ENCODE peak calls at places on chromosomes 12 and 14, in seven cellular contexts. G is heart right ventricle; V is AG04450; L is type B pancreatic cell; M is effector memory CD8-positive, alpha-beta T cell; W is iPS-NIHi11; Z is NCI-H2107. C is an unnamed sample.

GRCh38 chr14:39034481-39035296 is 68.3 kb downstream of the SEC23A start:
- DNase-seq in Z (no peak), G (no peak), W (peak; percentile 14), M (no peak), L (no peak), V (no peak), C (no peak)

GRCh38 chr12:75623631-75624118 is 112.3 kb upstream of the KRR1 start:
- DNase-seq in Z (no peak), V (no peak), M (no peak), L (no peak), G (no peak), W (peak; percentile 23), C (no peak)

GRCh38 chr12:91629440-91629839 is 446.8 kb upstream of the DCN start:
- DNase-seq in M (no peak), G (no peak), Z (no peak), L (no peak), V (no peak), W (no peak), C (no peak)

GRCh38 chr12:14937689-14938088 is 648 bp downstream of the ERP27 start:
- DNase-seq in W (peak; percentile 34), V (no peak), G (no peak), Z (no peak), L (no peak), M (peak; percentile 29), C (no peak)

GRCh38 chr12:94575024-94575423 is 75.3 kb downstream of the TMCC3 start:
- DNase-seq in G (no peak), L (no peak), M (no peak), W (no peak), V (no peak), Z (no peak), C (no peak)

GRCh38 chr12:79689477-79690155 is 1.1 kb downstream of the PAWR start:
- DNase-seq in V (no peak), M (no peak), Z (no peak), L (peak; percentile 72), G (peak; percentile 11), W (peak; percentile 37), C (no peak)

GRCh38 chr12:131044760-131045381 is 91.2 kb downstream of the ADGRD1 start:
- DNase-seq in V (no peak), W (no peak), L (no peak), M (no peak), Z (no peak), G (no peak), C (no peak)

GRCh38 chr14:61678966-61679365 is 16.3 kb upstream of the HIF1A start:
- DNase-seq in V (no peak), M (no peak), G (no peak), L (no peak), W (peak; percentile 41), Z (no peak), C (no peak)

GRCh38 chr12:10214131-10214876 is 1.6 kb downstream of the GABARAPL1 start:
- DNase-seq in L (no peak), W (no peak), G (no peak), Z (no peak), M (no peak), V (no peak), C (no peak)

GRCh38 chr14:101273091-101273490 is 288.2 kb upstream of the DIO3 start:
- DNase-seq in G (no peak), L (no peak), V (no peak), Z (no peak), M (no peak), W (no peak), C (no peak)

GRCh38 chr12:38162708-38163441 is 153.7 kb upstream of the ALG10B start:
- DNase-seq in G (no peak), Z (no peak), W (no peak), L (no peak), V (no peak), M (no peak), C (no peak)

GRCh38 chr12:27667540-27667939 is 28.7 kb upstream of the REP15 start:
- DNase-seq in M (no peak), V (no peak), G (no peak), W (no peak), L (no peak), Z (no peak), C (no peak)

GRCh38 chr12:38370311-38370710 is 53.7 kb downstream of the ALG10B start:
- DNase-seq in L (no peak), W (no peak), V (no peak), M (no peak), Z (no peak), G (no peak), C (no peak)

GRCh38 chr12:118102070-118102469 is 1.7 kb downstream of the VSIG10 start:
- DNase-seq in Z (no peak), G (no peak), L (no peak), M (no peak), V (no peak), W (peak; percentile 32), C (no peak)

GRCh38 chr12:118035194-118036041 is 18.9 kb downstream of the RFC5 start:
- DNase-seq in W (no peak), M (no peak), V (no peak), L (no peak), Z (no peak), G (no peak), C (no peak)

GRCh38 chr12:54526800-54527630 is 22.4 kb upstream of the PDE1B start:
- DNase-seq in L (no peak), G (peak; percentile 28), V (no peak), M (peak; percentile 9), W (peak; percentile 81), Z (no peak), C (peak; percentile 21)

GRCh38 chr12:6278439-6279255 is 31.8 kb upstream of the PLEKHG6 start:
- DNase-seq in W (peak; percentile 92), Z (peak; percentile 62), M (peak; percentile 91), L (peak; percentile 95), V (no peak), G (peak; percentile 82), C (peak; percentile 79)

GRCh38 chr14:104665663-104666522 is 23.5 kb upstream of the INF2 start:
- DNase-seq in G (no peak), V (no peak), W (peak; percentile 75), M (peak; percentile 42), L (no peak), Z (no peak), C (no peak)

GRCh38 chr12:90816353-90817089 is 138.5 kb downstream of the CCER1 start:
- DNase-seq in M (no peak), G (no peak), L (no peak), W (no peak), V (no peak), Z (no peak), C (no peak)

GRCh38 chr12:109735825-109736551 is 22.4 kb downstream of the FAM222A start:
- DNase-seq in W (no peak), L (no peak), Z (no peak), M (no peak), G (no peak), V (no peak), C (no peak)

GRCh38 chr12:72076558-72076915 is 137.9 kb downstream of the TPH2 start:
- DNase-seq in L (no peak), W (no peak), M (no peak), G (no peak), V (no peak), Z (no peak), C (no peak)

GRCh38 chr14:105060751-105061427 is 4.3 kb downstream of the GPR132 start:
- DNase-seq in V (no peak), L (no peak), G (peak; percentile 17), Z (no peak), W (peak; percentile 35), M (peak; percentile 44), C (no peak)

GRCh38 chr14:85234626-85235025 is 295.3 kb upstream of the FLRT2 start:
- DNase-seq in G (no peak), M (no peak), L (no peak), W (no peak), Z (no peak), V (no peak), C (no peak)

GRCh38 chr12:74641694-74642093 is 104.1 kb downstream of the ATXN7L3B start:
- DNase-seq in W (no peak), Z (no peak), G (no peak), V (no peak), M (no peak), L (no peak), C (no peak)

GRCh38 chr12:121522962-121523361 is 57.9 kb downstream of the KDM2B start:
- DNase-seq in W (no peak), L (no peak), M (no peak), Z (no peak), V (no peak), G (peak; percentile 40), C (no peak)

GRCh38 chr12:132600048-132601032 is 10.0 kb downstream of the LRCOL1 start:
- DNase-seq in W (peak; percentile 73), M (peak; percentile 15), L (no peak), G (peak; percentile 62), Z (peak; percentile 63), V (no peak), C (peak; percentile 26)

GRCh38 chr14:106518054-106518943 is 991.9 kb downstream of the TMEM121 start:
- DNase-seq in Z (peak; percentile 11), L (no peak), M (peak; percentile 86), W (no peak), V (no peak), G (no peak), C (peak; percentile 85)

GRCh38 chr12:131090254-131091210 is 136.8 kb downstream of the ADGRD1 start:
- DNase-seq in V (no peak), W (no peak), Z (no peak), L (no peak), M (no peak), G (no peak), C (no peak)

GRCh38 chr12:5395443-5396401 is 36.2 kb upstream of the NTF3 start:
- DNase-seq in V (no peak), W (no peak), L (no peak), G (no peak), Z (no peak), M (no peak), C (no peak)

GRCh38 chr12:123995023-123995422 is 22.0 kb downstream of the ZNF664 start:
- DNase-seq in L (no peak), W (no peak), V (no peak), G (no peak), M (no peak), Z (no peak), C (no peak)

GRCh38 chr12:1935700-1936378 is 17.4 kb upstream of the CACNA2D4 start:
- DNase-seq in G (no peak), Z (no peak), L (peak; percentile 54), M (no peak), W (no peak), V (no peak), C (no peak)

GRCh38 chr12:73598626-73599025 is 939.0 kb upstream of the ATXN7L3B start:
- DNase-seq in L (no peak), M (no peak), W (no peak), G (no peak), V (no peak), Z (no peak), C (no peak)

C was measured in T-helper 9 cell.